ENCODE peak calls at places on chromosomes 1 and 21, in five cellular contexts. One of them, this sample, is unnamed.

GRCh38 chr1:171251741-171252300 is 3.5 kb downstream of the FMO1 start:
- DNase-seq in H1: no peak
- DNase-seq in SK-N-SH: peak
- DNase-seq in K562: peak
- DNase-seq in HCT116: no peak
- DNase-seq in this sample: no peak

GRCh38 chr1:84096121-84096635 is 47.9 kb upstream of the PRKACB start:
- DNase-seq in H1: no peak
- DNase-seq in K562: no peak
- DNase-seq in HCT116: no peak
- DNase-seq in SK-N-SH: no peak
- DNase-seq in this sample: no peak

GRCh38 chr1:65166572-65167305 is 18.7 kb downstream of the AK4 start:
- DNase-seq in HCT116: no peak
- DNase-seq in SK-N-SH: no peak
- DNase-seq in K562: no peak
- DNase-seq in H1: no peak
- DNase-seq in this sample: no peak

GRCh38 chr21:46550511-46550941 is 54.4 kb downstream of the S100B start:
- DNase-seq in H1: peak
- DNase-seq in K562: no peak
- DNase-seq in HCT116: no peak
- DNase-seq in SK-N-SH: no peak
- DNase-seq in this sample: no peak

GRCh38 chr1:100448371-100448770 is 89.6 kb upstream of the GPR88 start:
- DNase-seq in SK-N-SH: no peak
- DNase-seq in HCT116: no peak
- DNase-seq in K562: no peak
- DNase-seq in H1: no peak
- DNase-seq in this sample: peak

GRCh38 chr21:44082648-44083436 is 24.4 kb upstream of the PWP2 start:
- DNase-seq in H1: no peak
- DNase-seq in K562: no peak
- DNase-seq in HCT116: no peak
- DNase-seq in SK-N-SH: no peak
- DNase-seq in this sample: no peak

GRCh38 chr1:93814795-93815737 is 63.9 kb downstream of the DNTTIP2 start:
- DNase-seq in H1: no peak
- DNase-seq in SK-N-SH: no peak
- DNase-seq in HCT116: no peak
- DNase-seq in K562: peak
- DNase-seq in this sample: no peak

GRCh38 chr1:231584117-231584516 is 42.5 kb upstream of the DISC1 start:
- DNase-seq in SK-N-SH: peak
- DNase-seq in K562: no peak
- DNase-seq in H1: no peak
- DNase-seq in HCT116: peak
- DNase-seq in this sample: peak

GRCh38 chr1:63593887-63594617 is 841 bp downstream of the PGM1 start:
- DNase-seq in H1: peak
- DNase-seq in HCT116: peak
- DNase-seq in SK-N-SH: peak
- DNase-seq in K562: no peak
- DNase-seq in this sample: peak

GRCh38 chr1:91696321-91696720 is 189.6 kb downstream of the TGFBR3 start:
- DNase-seq in H1: no peak
- DNase-seq in SK-N-SH: no peak
- DNase-seq in HCT116: no peak
- DNase-seq in K562: no peak
- DNase-seq in this sample: no peak

GRCh38 chr1:9942399-9942938 is 722 bp downstream of the LZIC start:
- DNase-seq in H1: no peak
- DNase-seq in HCT116: no peak
- DNase-seq in K562: peak
- DNase-seq in SK-N-SH: peak
- DNase-seq in this sample: peak

GRCh38 chr1:85427844-85428243 is 37.1 kb downstream of the DDAH1 start:
- DNase-seq in K562: no peak
- DNase-seq in SK-N-SH: no peak
- DNase-seq in H1: no peak
- DNase-seq in HCT116: no peak
- DNase-seq in this sample: no peak

GRCh38 chr1:153515504-153516394 is 20.0 kb downstream of the S100A6 start:
- DNase-seq in HCT116: no peak
- DNase-seq in H1: no peak
- DNase-seq in K562: peak
- DNase-seq in SK-N-SH: no peak
- DNase-seq in this sample: peak

GRCh38 chr1:203592156-203592555 is 34.5 kb upstream of the ATP2B4 start:
- DNase-seq in K562: no peak
- DNase-seq in H1: peak
- DNase-seq in SK-N-SH: no peak
- DNase-seq in HCT116: no peak
- DNase-seq in this sample: no peak

GRCh38 chr1:230421485-230421884 is 4.6 kb downstream of the PGBD5 start:
- DNase-seq in K562: no peak
- DNase-seq in H1: no peak
- DNase-seq in SK-N-SH: no peak
- DNase-seq in HCT116: no peak
- DNase-seq in this sample: no peak

GRCh38 chr1:13813398-13814012 is 113.5 kb downstream of the PRDM2 start:
- DNase-seq in SK-N-SH: peak
- DNase-seq in HCT116: no peak
- DNase-seq in K562: peak
- DNase-seq in H1: peak
- DNase-seq in this sample: no peak

GRCh38 chr1:28296401-28297220 is 32.2 kb upstream of the MED18 start:
- DNase-seq in HCT116: no peak
- DNase-seq in H1: peak
- DNase-seq in K562: peak
- DNase-seq in SK-N-SH: no peak
- DNase-seq in this sample: peak

GRCh38 chr21:35995522-35996088 is 64.7 kb downstream of the SETD4 start:
- DNase-seq in H1: no peak
- DNase-seq in SK-N-SH: no peak
- DNase-seq in HCT116: no peak
- DNase-seq in K562: no peak
- DNase-seq in this sample: no peak

GRCh38 chr1:69994261-69994660 is 211.1 kb downstream of the LRRC40 start:
- DNase-seq in H1: no peak
- DNase-seq in SK-N-SH: no peak
- DNase-seq in K562: no peak
- DNase-seq in HCT116: no peak
- DNase-seq in this sample: no peak

GRCh38 chr1:186950547-186950946 is 121.8 kb downstream of the PLA2G4A start:
- DNase-seq in HCT116: peak
- DNase-seq in SK-N-SH: no peak
- DNase-seq in K562: no peak
- DNase-seq in H1: no peak
- DNase-seq in this sample: no peak

GRCh38 chr1:234108921-234109320 is 204.4 kb downstream of the SLC35F3 start:
- DNase-seq in HCT116: no peak
- DNase-seq in H1: no peak
- DNase-seq in K562: no peak
- DNase-seq in SK-N-SH: no peak
- DNase-seq in this sample: no peak

GRCh38 chr1:77371396-77371795 is 89.6 kb downstream of the AK5 start:
- DNase-seq in SK-N-SH: no peak
- DNase-seq in HCT116: no peak
- DNase-seq in K562: no peak
- DNase-seq in H1: no peak
- DNase-seq in this sample: no peak

GRCh38 chr1:158334601-158335292 is 3.4 kb upstream of the CD1B start:
- DNase-seq in HCT116: no peak
- DNase-seq in K562: no peak
- DNase-seq in H1: no peak
- DNase-seq in SK-N-SH: no peak
- DNase-seq in this sample: no peak

GRCh38 chr1:185695299-185695698 is 38.9 kb upstream of the HMCN1 start:
- DNase-seq in HCT116: no peak
- DNase-seq in SK-N-SH: no peak
- DNase-seq in H1: no peak
- DNase-seq in K562: no peak
- DNase-seq in this sample: no peak

GRCh38 chr1:153790282-153790995 is 15.2 kb downstream of the SLC27A3 start:
- DNase-seq in H1: no peak
- DNase-seq in K562: no peak
- DNase-seq in SK-N-SH: no peak
- DNase-seq in HCT116: no peak
- DNase-seq in this sample: no peak

GRCh38 chr1:214808845-214809460 is 206.0 kb downstream of the CENPF start:
- DNase-seq in H1: no peak
- DNase-seq in HCT116: peak
- DNase-seq in SK-N-SH: no peak
- DNase-seq in K562: no peak
- DNase-seq in this sample: no peak

DNA sequence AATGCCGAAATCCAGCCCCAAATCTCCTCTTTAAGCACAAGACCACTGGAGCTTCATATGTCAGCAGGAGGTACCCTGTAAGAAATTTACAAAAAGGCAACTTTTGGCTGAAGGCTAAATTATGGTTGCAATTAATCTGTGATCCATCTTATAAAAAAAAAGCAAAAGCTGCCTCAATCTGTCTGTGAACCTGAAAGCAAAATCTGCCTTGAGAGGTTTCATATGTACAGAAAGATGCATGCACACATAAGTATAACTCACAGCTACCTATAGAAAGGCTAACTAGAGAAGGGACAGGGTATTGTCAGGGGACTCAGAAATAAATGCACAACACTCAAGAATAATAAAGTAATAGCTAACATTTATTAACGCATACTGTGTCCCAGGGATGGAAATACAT is 964.2 kb upstream of the ADGRL2 start:
- DNase-seq in SK-N-SH: no peak
- DNase-seq in H1: no peak
- DNase-seq in K562: no peak
- DNase-seq in HCT116: no peak
- DNase-seq in this sample: no peak
- TF ChIP-seq JUND in SK-N-SH: no peak
- TF ChIP-seq JUND in H1: no peak
- TF ChIP-seq JUND in K562: no peak
- TF ChIP-seq JUND in HCT116: no peak
- TF ChIP-seq JUND in this sample: no peak

GRCh38 chr1:160048335-160048734 is 16.5 kb upstream of the PIGM start:
- DNase-seq in K562: no peak
- DNase-seq in SK-N-SH: no peak
- DNase-seq in H1: no peak
- DNase-seq in HCT116: no peak
- DNase-seq in this sample: no peak

GRCh38 chr1:160050619-160051018 is 18.8 kb upstream of the PIGM start:
- DNase-seq in SK-N-SH: no peak
- DNase-seq in K562: no peak
- DNase-seq in H1: no peak
- DNase-seq in HCT116: no peak
- DNase-seq in this sample: no peak

GRCh38 chr1:160053548-160054365 is 16.2 kb downstream of the KCNJ10 start:
- DNase-seq in K562: no peak
- DNase-seq in HCT116: no peak
- DNase-seq in H1: no peak
- DNase-seq in SK-N-SH: no peak
- DNase-seq in this sample: no peak

GRCh38 chr1:160056648-160057169 is 13.3 kb downstream of the KCNJ10 start:
- DNase-seq in H1: no peak
- DNase-seq in HCT116: no peak
- DNase-seq in K562: no peak
- DNase-seq in SK-N-SH: no peak
- DNase-seq in this sample: no peak

DNA sequence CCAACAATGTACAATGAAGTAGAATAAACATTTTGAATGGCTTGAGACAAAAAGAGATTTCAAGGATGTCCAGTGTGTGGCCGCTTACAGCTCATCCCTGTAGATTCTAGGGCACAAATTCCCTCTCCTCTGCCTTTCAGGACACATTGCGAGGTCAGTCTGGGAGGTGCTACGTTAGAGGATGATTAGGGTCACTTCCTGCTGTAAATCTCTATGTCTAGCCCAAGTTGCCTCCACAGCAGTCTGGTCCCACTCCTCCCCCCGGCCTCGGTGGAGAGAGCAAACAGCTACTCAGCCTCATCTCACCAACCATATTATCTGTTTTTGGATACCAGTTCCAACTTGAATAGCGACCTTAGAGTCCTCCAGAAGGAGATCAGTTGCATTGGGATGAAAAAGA is 17.0 kb downstream of the KCNJ10 start:
- DNase-seq in HCT116: no peak
- DNase-seq in K562: no peak
- DNase-seq in H1: no peak
- DNase-seq in SK-N-SH: no peak
- DNase-seq in this sample: no peak
- TF ChIP-seq JUND in HCT116: no peak
- TF ChIP-seq JUND in K562: no peak
- TF ChIP-seq JUND in H1: no peak
- TF ChIP-seq JUND in SK-N-SH: no peak
- TF ChIP-seq JUND in this sample: no peak

GRCh38 chr1:165856606-165857005 is 29.2 kb downstream of the UCK2 start:
- DNase-seq in SK-N-SH: no peak
- DNase-seq in HCT116: no peak
- DNase-seq in H1: no peak
- DNase-seq in K562: no peak
- DNase-seq in this sample: no peak

GRCh38 chr1:165858928-165859845 is 31.8 kb downstream of the UCK2 start:
- DNase-seq in HCT116: no peak
- DNase-seq in K562: no peak
- DNase-seq in SK-N-SH: no peak
- DNase-seq in H1: no peak
- DNase-seq in this sample: no peak

GRCh38 chr1:165860065-165860464 is 32.7 kb downstream of the UCK2 start:
- DNase-seq in SK-N-SH: no peak
- DNase-seq in H1: no peak
- DNase-seq in K562: no peak
- DNase-seq in HCT116: no peak
- DNase-seq in this sample: no peak

GRCh38 chr1:165857046-165857801 is 29.8 kb downstream of the UCK2 start:
- DNase-seq in SK-N-SH: no peak
- DNase-seq in K562: no peak
- DNase-seq in H1: no peak
- DNase-seq in HCT116: no peak
- DNase-seq in this sample: no peak

GRCh38 chr1:165858364-165858823 is 31.0 kb downstream of the UCK2 start:
- DNase-seq in K562: no peak
- DNase-seq in H1: no peak
- DNase-seq in HCT116: no peak
- DNase-seq in SK-N-SH: no peak
- DNase-seq in this sample: no peak
- TF ChIP-seq JUND in K562: no peak
- TF ChIP-seq JUND in H1: no peak
- TF ChIP-seq JUND in HCT116: no peak
- TF ChIP-seq JUND in SK-N-SH: no peak
- TF ChIP-seq JUND in this sample: no peak

DNA sequence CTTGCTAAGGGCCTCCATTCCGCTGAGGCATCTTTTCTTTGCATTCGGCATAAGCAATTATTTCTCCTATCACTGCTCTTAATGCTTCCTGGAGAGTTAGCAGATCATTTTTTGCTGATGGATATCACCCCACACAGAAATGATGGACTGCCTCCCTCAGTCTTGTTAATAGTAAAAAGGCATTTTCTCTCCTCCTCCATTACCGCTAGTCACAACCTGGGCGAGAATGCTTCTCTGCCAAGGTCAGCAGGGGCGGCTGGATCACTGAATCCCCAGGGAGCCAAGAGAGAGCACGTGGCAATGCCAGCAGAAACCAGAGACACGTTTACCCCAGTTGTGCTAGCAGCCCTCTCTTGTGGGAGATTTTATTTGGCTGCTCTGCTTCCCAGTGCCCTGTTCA is 75.0 kb downstream of the ELAVL4 start:
- DNase-seq in HCT116: no peak
- DNase-seq in H1: no peak
- DNase-seq in SK-N-SH: peak
- DNase-seq in K562: no peak
- DNase-seq in this sample: no peak
- TF ChIP-seq JUND in HCT116: no peak
- TF ChIP-seq JUND in H1: no peak
- TF ChIP-seq JUND in SK-N-SH: no peak
- TF ChIP-seq JUND in K562: no peak
- TF ChIP-seq JUND in this sample: no peak